ENCODE peak calls at places on chromosomes 6 and 20, in eight cellular contexts. One of them, this sample, is unnamed.

GRCh38 chr6:45187841-45188240 is 140.3 kb upstream of the RUNX2 start:
- DNase-seq in KBM-7: no peak
- DNase-seq in naive thymus-derived CD8-positive, alpha-beta T cell: no peak
- DNase-seq in left ventricle myocardium inferior: no peak
- DNase-seq in CD8-positive, alpha-beta memory T cell: no peak
- DNase-seq in NCI-H2029 treated with DMSO at 0.1 percent for 48 hours: no peak
- DNase-seq in LNCaP clone FGC: no peak
- DNase-seq in B cell: no peak
- DNase-seq in this sample: no peak

GRCh38 chr6:51989789-51990188 is 97.6 kb downstream of the PKHD1 start:
- DNase-seq in CD8-positive, alpha-beta memory T cell: no peak
- DNase-seq in left ventricle myocardium inferior: no peak
- DNase-seq in KBM-7: no peak
- DNase-seq in naive thymus-derived CD8-positive, alpha-beta T cell: no peak
- DNase-seq in B cell: no peak
- DNase-seq in NCI-H2029 treated with DMSO at 0.1 percent for 48 hours: no peak
- DNase-seq in LNCaP clone FGC: no peak
- DNase-seq in this sample: no peak

GRCh38 chr6:165776699-165777098 is 113.7 kb upstream of the PDE10A start:
- DNase-seq in NCI-H2029 treated with DMSO at 0.1 percent for 48 hours: no peak
- DNase-seq in B cell: no peak
- DNase-seq in naive thymus-derived CD8-positive, alpha-beta T cell: no peak
- DNase-seq in CD8-positive, alpha-beta memory T cell: no peak
- DNase-seq in KBM-7: no peak
- DNase-seq in left ventricle myocardium inferior: no peak
- DNase-seq in LNCaP clone FGC: no peak
- DNase-seq in this sample: no peak

GRCh38 chr6:39653631-39654030 is 71.6 kb downstream of the KIF6 start:
- DNase-seq in left ventricle myocardium inferior: no peak
- DNase-seq in KBM-7: no peak
- DNase-seq in NCI-H2029 treated with DMSO at 0.1 percent for 48 hours: no peak
- DNase-seq in CD8-positive, alpha-beta memory T cell: no peak
- DNase-seq in LNCaP clone FGC: no peak
- DNase-seq in naive thymus-derived CD8-positive, alpha-beta T cell: no peak
- DNase-seq in B cell: no peak
- DNase-seq in this sample: no peak

GRCh38 chr6:119273799-119274595 is 75.6 kb downstream of the MAN1A1 start:
- DNase-seq in naive thymus-derived CD8-positive, alpha-beta T cell: no peak
- DNase-seq in LNCaP clone FGC: no peak
- DNase-seq in KBM-7: no peak
- DNase-seq in CD8-positive, alpha-beta memory T cell: no peak
- DNase-seq in left ventricle myocardium inferior: no peak
- DNase-seq in B cell: no peak
- DNase-seq in NCI-H2029 treated with DMSO at 0.1 percent for 48 hours: no peak
- DNase-seq in this sample: no peak

GRCh38 chr20:44776977-44777376 is 31.3 kb downstream of the KCNK15 start:
- DNase-seq in LNCaP clone FGC: no peak
- DNase-seq in B cell: no peak
- DNase-seq in NCI-H2029 treated with DMSO at 0.1 percent for 48 hours: no peak
- DNase-seq in naive thymus-derived CD8-positive, alpha-beta T cell: no peak
- DNase-seq in KBM-7: peak
- DNase-seq in left ventricle myocardium inferior: no peak
- DNase-seq in CD8-positive, alpha-beta memory T cell: no peak
- DNase-seq in this sample: no peak

GRCh38 chr20:50286174-50286511 is 95.5 kb downstream of the CEBPB start:
- DNase-seq in naive thymus-derived CD8-positive, alpha-beta T cell: no peak
- DNase-seq in LNCaP clone FGC: no peak
- DNase-seq in B cell: no peak
- DNase-seq in KBM-7: no peak
- DNase-seq in left ventricle myocardium inferior: no peak
- DNase-seq in CD8-positive, alpha-beta memory T cell: no peak
- DNase-seq in NCI-H2029 treated with DMSO at 0.1 percent for 48 hours: no peak
- DNase-seq in this sample: no peak

GRCh38 chr6:72418495-72418894 is 203.4 kb upstream of the KCNQ5 start:
- DNase-seq in KBM-7: no peak
- DNase-seq in B cell: no peak
- DNase-seq in LNCaP clone FGC: no peak
- DNase-seq in left ventricle myocardium inferior: no peak
- DNase-seq in NCI-H2029 treated with DMSO at 0.1 percent for 48 hours: no peak
- DNase-seq in naive thymus-derived CD8-positive, alpha-beta T cell: no peak
- DNase-seq in CD8-positive, alpha-beta memory T cell: no peak
- DNase-seq in this sample: no peak

GRCh38 chr6:170175644-170176620 is 114.9 kb downstream of the DLL1 start:
- DNase-seq in naive thymus-derived CD8-positive, alpha-beta T cell: no peak
- DNase-seq in B cell: no peak
- DNase-seq in CD8-positive, alpha-beta memory T cell: peak
- DNase-seq in KBM-7: no peak
- DNase-seq in LNCaP clone FGC: no peak
- DNase-seq in NCI-H2029 treated with DMSO at 0.1 percent for 48 hours: no peak
- DNase-seq in left ventricle myocardium inferior: peak
- DNase-seq in this sample: no peak

GRCh38 chr6:48069280-48069679 is 41.7 kb downstream of the PTCHD4 start:
- DNase-seq in left ventricle myocardium inferior: no peak
- DNase-seq in NCI-H2029 treated with DMSO at 0.1 percent for 48 hours: no peak
- DNase-seq in LNCaP clone FGC: no peak
- DNase-seq in B cell: no peak
- DNase-seq in naive thymus-derived CD8-positive, alpha-beta T cell: no peak
- DNase-seq in KBM-7: no peak
- DNase-seq in CD8-positive, alpha-beta memory T cell: no peak
- DNase-seq in this sample: no peak

GRCh38 chr20:32018269-32019155 is 8.3 kb downstream of the CCM2L start:
- DNase-seq in NCI-H2029 treated with DMSO at 0.1 percent for 48 hours: peak
- DNase-seq in LNCaP clone FGC: peak
- DNase-seq in left ventricle myocardium inferior: peak
- DNase-seq in KBM-7: peak
- DNase-seq in CD8-positive, alpha-beta memory T cell: peak
- DNase-seq in naive thymus-derived CD8-positive, alpha-beta T cell: no peak
- DNase-seq in B cell: peak
- DNase-seq in this sample: peak

GRCh38 chr20:49501917-49502316 is 19.4 kb upstream of the KCNB1 start:
- DNase-seq in LNCaP clone FGC: no peak
- DNase-seq in KBM-7: peak
- DNase-seq in naive thymus-derived CD8-positive, alpha-beta T cell: no peak
- DNase-seq in NCI-H2029 treated with DMSO at 0.1 percent for 48 hours: no peak
- DNase-seq in B cell: no peak
- DNase-seq in left ventricle myocardium inferior: no peak
- DNase-seq in CD8-positive, alpha-beta memory T cell: no peak
- DNase-seq in this sample: no peak

GRCh38 chr20:16555754-16556153 is 17.5 kb downstream of the KIF16B start:
- DNase-seq in LNCaP clone FGC: no peak
- DNase-seq in CD8-positive, alpha-beta memory T cell: no peak
- DNase-seq in B cell: no peak
- DNase-seq in KBM-7: no peak
- DNase-seq in naive thymus-derived CD8-positive, alpha-beta T cell: no peak
- DNase-seq in left ventricle myocardium inferior: no peak
- DNase-seq in NCI-H2029 treated with DMSO at 0.1 percent for 48 hours: no peak
- DNase-seq in this sample: no peak

GRCh38 chr6:31794866-31795615 is 511 bp downstream of the VARS1 start:
- DNase-seq in LNCaP clone FGC: no peak
- DNase-seq in B cell: no peak
- DNase-seq in KBM-7: peak
- DNase-seq in naive thymus-derived CD8-positive, alpha-beta T cell: no peak
- DNase-seq in NCI-H2029 treated with DMSO at 0.1 percent for 48 hours: no peak
- DNase-seq in left ventricle myocardium inferior: no peak
- DNase-seq in CD8-positive, alpha-beta memory T cell: no peak
- DNase-seq in this sample: no peak

GRCh38 chr6:170269873-170270541 is 20.9 kb downstream of the DLL1 start:
- DNase-seq in LNCaP clone FGC: no peak
- DNase-seq in left ventricle myocardium inferior: no peak
- DNase-seq in CD8-positive, alpha-beta memory T cell: no peak
- DNase-seq in B cell: no peak
- DNase-seq in KBM-7: no peak
- DNase-seq in NCI-H2029 treated with DMSO at 0.1 percent for 48 hours: no peak
- DNase-seq in naive thymus-derived CD8-positive, alpha-beta T cell: no peak
- DNase-seq in this sample: no peak

GRCh38 chr20:24316731-24317130 is 152.7 kb upstream of the SYNDIG1 start:
- DNase-seq in B cell: no peak
- DNase-seq in left ventricle myocardium inferior: no peak
- DNase-seq in naive thymus-derived CD8-positive, alpha-beta T cell: no peak
- DNase-seq in LNCaP clone FGC: no peak
- DNase-seq in NCI-H2029 treated with DMSO at 0.1 percent for 48 hours: no peak
- DNase-seq in KBM-7: no peak
- DNase-seq in CD8-positive, alpha-beta memory T cell: no peak
- DNase-seq in this sample: no peak

GRCh38 chr6:144993870-144994269 is 708.7 kb downstream of the UTRN start:
- DNase-seq in LNCaP clone FGC: no peak
- DNase-seq in left ventricle myocardium inferior: no peak
- DNase-seq in naive thymus-derived CD8-positive, alpha-beta T cell: no peak
- DNase-seq in CD8-positive, alpha-beta memory T cell: no peak
- DNase-seq in B cell: no peak
- DNase-seq in KBM-7: no peak
- DNase-seq in NCI-H2029 treated with DMSO at 0.1 percent for 48 hours: no peak
- DNase-seq in this sample: no peak

GRCh38 chr6:113031591-113031990 is 684.5 kb downstream of the RFPL4B start:
- DNase-seq in KBM-7: no peak
- DNase-seq in NCI-H2029 treated with DMSO at 0.1 percent for 48 hours: no peak
- DNase-seq in LNCaP clone FGC: no peak
- DNase-seq in left ventricle myocardium inferior: no peak
- DNase-seq in naive thymus-derived CD8-positive, alpha-beta T cell: no peak
- DNase-seq in B cell: no peak
- DNase-seq in CD8-positive, alpha-beta memory T cell: no peak
- DNase-seq in this sample: no peak

GRCh38 chr20:4661191-4661590 is 60.5 kb upstream of the PRND start:
- DNase-seq in CD8-positive, alpha-beta memory T cell: peak
- DNase-seq in naive thymus-derived CD8-positive, alpha-beta T cell: peak
- DNase-seq in KBM-7: peak
- DNase-seq in LNCaP clone FGC: no peak
- DNase-seq in B cell: peak
- DNase-seq in NCI-H2029 treated with DMSO at 0.1 percent for 48 hours: no peak
- DNase-seq in left ventricle myocardium inferior: no peak
- DNase-seq in this sample: no peak

GRCh38 chr6:39951716-39952115 is 17.5 kb upstream of the MOCS1 start:
- DNase-seq in KBM-7: no peak
- DNase-seq in left ventricle myocardium inferior: no peak
- DNase-seq in naive thymus-derived CD8-positive, alpha-beta T cell: no peak
- DNase-seq in CD8-positive, alpha-beta memory T cell: no peak
- DNase-seq in LNCaP clone FGC: no peak
- DNase-seq in B cell: no peak
- DNase-seq in NCI-H2029 treated with DMSO at 0.1 percent for 48 hours: no peak
- DNase-seq in this sample: no peak

GRCh38 chr6:6661684-6662083 is 73.2 kb downstream of the LY86 start:
- DNase-seq in B cell: no peak
- DNase-seq in LNCaP clone FGC: no peak
- DNase-seq in naive thymus-derived CD8-positive, alpha-beta T cell: no peak
- DNase-seq in NCI-H2029 treated with DMSO at 0.1 percent for 48 hours: peak
- DNase-seq in KBM-7: peak
- DNase-seq in CD8-positive, alpha-beta memory T cell: no peak
- DNase-seq in left ventricle myocardium inferior: no peak
- DNase-seq in this sample: no peak

GRCh38 chr6:68638225-68638900 is 3.3 kb downstream of the ADGRB3 start:
- DNase-seq in KBM-7: peak
- DNase-seq in CD8-positive, alpha-beta memory T cell: no peak
- DNase-seq in B cell: peak
- DNase-seq in left ventricle myocardium inferior: peak
- DNase-seq in naive thymus-derived CD8-positive, alpha-beta T cell: no peak
- DNase-seq in NCI-H2029 treated with DMSO at 0.1 percent for 48 hours: peak
- DNase-seq in LNCaP clone FGC: peak
- DNase-seq in this sample: no peak

GRCh38 chr20:31596831-31597482 is 8.1 kb upstream of the ID1 start:
- DNase-seq in NCI-H2029 treated with DMSO at 0.1 percent for 48 hours: no peak
- DNase-seq in LNCaP clone FGC: no peak
- DNase-seq in KBM-7: no peak
- DNase-seq in CD8-positive, alpha-beta memory T cell: no peak
- DNase-seq in naive thymus-derived CD8-positive, alpha-beta T cell: no peak
- DNase-seq in B cell: no peak
- DNase-seq in left ventricle myocardium inferior: no peak
- DNase-seq in this sample: no peak

GRCh38 chr6:55953384-55953783 is 78.0 kb upstream of the BMP5 start:
- DNase-seq in naive thymus-derived CD8-positive, alpha-beta T cell: no peak
- DNase-seq in B cell: no peak
- DNase-seq in KBM-7: no peak
- DNase-seq in left ventricle myocardium inferior: no peak
- DNase-seq in LNCaP clone FGC: peak
- DNase-seq in CD8-positive, alpha-beta memory T cell: no peak
- DNase-seq in NCI-H2029 treated with DMSO at 0.1 percent for 48 hours: no peak
- DNase-seq in this sample: no peak

GRCh38 chr6:67200626-67201403 is 1434.3 kb upstream of the ADGRB3 start:
- DNase-seq in CD8-positive, alpha-beta memory T cell: no peak
- DNase-seq in naive thymus-derived CD8-positive, alpha-beta T cell: no peak
- DNase-seq in B cell: no peak
- DNase-seq in LNCaP clone FGC: no peak
- DNase-seq in KBM-7: no peak
- DNase-seq in left ventricle myocardium inferior: no peak
- DNase-seq in NCI-H2029 treated with DMSO at 0.1 percent for 48 hours: no peak
- DNase-seq in this sample: no peak

GRCh38 chr6:398558-399078 is 7.1 kb downstream of the IRF4 start:
- DNase-seq in LNCaP clone FGC: no peak
- DNase-seq in naive thymus-derived CD8-positive, alpha-beta T cell: no peak
- DNase-seq in NCI-H2029 treated with DMSO at 0.1 percent for 48 hours: no peak
- DNase-seq in left ventricle myocardium inferior: no peak
- DNase-seq in KBM-7: no peak
- DNase-seq in B cell: no peak
- DNase-seq in CD8-positive, alpha-beta memory T cell: no peak
- DNase-seq in this sample: no peak

GRCh38 chr6:40146902-40147301 is 212.6 kb upstream of the MOCS1 start:
- DNase-seq in left ventricle myocardium inferior: no peak
- DNase-seq in LNCaP clone FGC: no peak
- DNase-seq in naive thymus-derived CD8-positive, alpha-beta T cell: no peak
- DNase-seq in NCI-H2029 treated with DMSO at 0.1 percent for 48 hours: no peak
- DNase-seq in B cell: no peak
- DNase-seq in KBM-7: no peak
- DNase-seq in CD8-positive, alpha-beta memory T cell: no peak
- DNase-seq in this sample: no peak

GRCh38 chr20:33531047-33531877 is 41.4 kb downstream of the CBFA2T2 start:
- DNase-seq in left ventricle myocardium inferior: no peak
- DNase-seq in NCI-H2029 treated with DMSO at 0.1 percent for 48 hours: no peak
- DNase-seq in KBM-7: no peak
- DNase-seq in B cell: no peak
- DNase-seq in CD8-positive, alpha-beta memory T cell: no peak
- DNase-seq in naive thymus-derived CD8-positive, alpha-beta T cell: no peak
- DNase-seq in LNCaP clone FGC: no peak
- DNase-seq in this sample: no peak

GRCh38 chr6:8888468-8888867 is 453.1 kb upstream of the SLC35B3 start:
- DNase-seq in KBM-7: peak
- DNase-seq in left ventricle myocardium inferior: no peak
- DNase-seq in NCI-H2029 treated with DMSO at 0.1 percent for 48 hours: no peak
- DNase-seq in LNCaP clone FGC: no peak
- DNase-seq in naive thymus-derived CD8-positive, alpha-beta T cell: no peak
- DNase-seq in CD8-positive, alpha-beta memory T cell: no peak
- DNase-seq in B cell: no peak
- DNase-seq in this sample: no peak

GRCh38 chr6:15500901-15501805 is 161.7 kb downstream of the DTNBP1 start:
- DNase-seq in B cell: no peak
- DNase-seq in LNCaP clone FGC: no peak
- DNase-seq in left ventricle myocardium inferior: no peak
- DNase-seq in CD8-positive, alpha-beta memory T cell: no peak
- DNase-seq in NCI-H2029 treated with DMSO at 0.1 percent for 48 hours: no peak
- DNase-seq in naive thymus-derived CD8-positive, alpha-beta T cell: no peak
- DNase-seq in KBM-7: no peak
- DNase-seq in this sample: no peak

GRCh38 chr6:163457637-163458561 is 43.4 kb downstream of the QKI start:
- DNase-seq in LNCaP clone FGC: no peak
- DNase-seq in CD8-positive, alpha-beta memory T cell: no peak
- DNase-seq in B cell: no peak
- DNase-seq in naive thymus-derived CD8-positive, alpha-beta T cell: no peak
- DNase-seq in left ventricle myocardium inferior: no peak
- DNase-seq in NCI-H2029 treated with DMSO at 0.1 percent for 48 hours: no peak
- DNase-seq in KBM-7: peak
- DNase-seq in this sample: no peak

GRCh38 chr6:26521485-26522391 is 16.4 kb upstream of the HMGN4 start:
- DNase-seq in CD8-positive, alpha-beta memory T cell: peak
- DNase-seq in KBM-7: peak
- DNase-seq in B cell: peak
- DNase-seq in NCI-H2029 treated with DMSO at 0.1 percent for 48 hours: peak
- DNase-seq in left ventricle myocardium inferior: peak
- DNase-seq in naive thymus-derived CD8-positive, alpha-beta T cell: peak
- DNase-seq in LNCaP clone FGC: no peak
- DNase-seq in this sample: peak

GRCh38 chr20:63174309-63175030 is 41.5 kb downstream of the YTHDF1 start:
- DNase-seq in KBM-7: no peak
- DNase-seq in B cell: no peak
- DNase-seq in naive thymus-derived CD8-positive, alpha-beta T cell: no peak
- DNase-seq in LNCaP clone FGC: no peak
- DNase-seq in NCI-H2029 treated with DMSO at 0.1 percent for 48 hours: no peak
- DNase-seq in CD8-positive, alpha-beta memory T cell: no peak
- DNase-seq in left ventricle myocardium inferior: no peak
- DNase-seq in this sample: no peak

This sample was measured in hypothalamus.